ENCODE peak calls at places on chromosome 16, in ten cellular contexts. One of them, this sample, is unnamed.
A peak's percentile ranks its signal among the peaks of the same experiment; 100 is the strongest.

GRCh38 chr16:55955845-55956244 is 80.7 kb upstream of the CES5A start:
- DNase-seq in fibroblast of mammary gland: peak; percentile 1
- DNase-seq in hypothalamus: no peak
- DNase-seq in SK-N-MC: no peak
- DNase-seq in Calu3: no peak
- DNase-seq in anterior cingulate cortex: no peak
- DNase-seq in NCI-H345: no peak
- DNase-seq in dorsolateral prefrontal cortex: peak; percentile 50
- DNase-seq in EL: no peak
- DNase-seq in C1 segment of cervical spinal cord: no peak
- DNase-seq in this sample: no peak

GRCh38 chr16:66399031-66399430 is 28.1 kb upstream of the BEAN1 start:
- DNase-seq in fibroblast of mammary gland: peak; percentile 78
- DNase-seq in Calu3: no peak
- DNase-seq in dorsolateral prefrontal cortex: no peak
- DNase-seq in hypothalamus: no peak
- DNase-seq in C1 segment of cervical spinal cord: no peak
- DNase-seq in SK-N-MC: no peak
- DNase-seq in EL: no peak
- DNase-seq in NCI-H345: no peak
- DNase-seq in anterior cingulate cortex: no peak
- DNase-seq in this sample: no peak

GRCh38 chr16:62642677-62643076 is 606.4 kb upstream of the CDH8 start:
- DNase-seq in hypothalamus: no peak
- DNase-seq in fibroblast of mammary gland: no peak
- DNase-seq in Calu3: no peak
- DNase-seq in NCI-H345: no peak
- DNase-seq in EL: no peak
- DNase-seq in SK-N-MC: no peak
- DNase-seq in anterior cingulate cortex: no peak
- DNase-seq in C1 segment of cervical spinal cord: no peak
- DNase-seq in dorsolateral prefrontal cortex: no peak
- DNase-seq in this sample: no peak

GRCh38 chr16:19926449-19927390 is 42.1 kb upstream of the GPRC5B start:
- DNase-seq in SK-N-MC: no peak
- DNase-seq in hypothalamus: no peak
- DNase-seq in fibroblast of mammary gland: peak; percentile 56
- DNase-seq in anterior cingulate cortex: no peak
- DNase-seq in NCI-H345: no peak
- DNase-seq in C1 segment of cervical spinal cord: no peak
- DNase-seq in EL: peak; percentile 73
- DNase-seq in Calu3: peak; percentile 20
- DNase-seq in dorsolateral prefrontal cortex: no peak
- DNase-seq in this sample: peak; percentile 66

GRCh38 chr16:17511340-17511739 is 40.6 kb upstream of the XYLT1 start:
- DNase-seq in C1 segment of cervical spinal cord: no peak
- DNase-seq in SK-N-MC: no peak
- DNase-seq in NCI-H345: no peak
- DNase-seq in hypothalamus: no peak
- DNase-seq in Calu3: no peak
- DNase-seq in anterior cingulate cortex: no peak
- DNase-seq in dorsolateral prefrontal cortex: no peak
- DNase-seq in EL: peak; percentile 59
- DNase-seq in fibroblast of mammary gland: peak; percentile 96
- DNase-seq in this sample: no peak

GRCh38 chr16:73232555-73233422 is 184.9 kb upstream of the ZFHX3 start:
- DNase-seq in EL: peak; percentile 97
- DNase-seq in fibroblast of mammary gland: peak; percentile 94
- DNase-seq in C1 segment of cervical spinal cord: no peak
- DNase-seq in NCI-H345: peak; percentile 19
- DNase-seq in anterior cingulate cortex: no peak
- DNase-seq in dorsolateral prefrontal cortex: no peak
- DNase-seq in SK-N-MC: no peak
- DNase-seq in hypothalamus: no peak
- DNase-seq in Calu3: peak; percentile 82
- DNase-seq in this sample: peak; percentile 88

GRCh38 chr16:84481051-84481735 is 23.3 kb downstream of the MEAK7 start:
- DNase-seq in NCI-H345: no peak
- DNase-seq in fibroblast of mammary gland: no peak
- DNase-seq in EL: no peak
- DNase-seq in Calu3: no peak
- DNase-seq in hypothalamus: no peak
- DNase-seq in dorsolateral prefrontal cortex: no peak
- DNase-seq in anterior cingulate cortex: no peak
- DNase-seq in SK-N-MC: no peak
- DNase-seq in C1 segment of cervical spinal cord: no peak
- DNase-seq in this sample: no peak

GRCh38 chr16:10678655-10679054 is 16.1 kb downstream of the TEKT5 start:
- DNase-seq in hypothalamus: no peak
- DNase-seq in anterior cingulate cortex: no peak
- DNase-seq in dorsolateral prefrontal cortex: no peak
- DNase-seq in C1 segment of cervical spinal cord: no peak
- DNase-seq in fibroblast of mammary gland: no peak
- DNase-seq in NCI-H345: peak; percentile 45
- DNase-seq in SK-N-MC: no peak
- DNase-seq in EL: no peak
- DNase-seq in Calu3: no peak
- DNase-seq in this sample: no peak

GRCh38 chr16:61549332-61549731 is 486.9 kb downstream of the CDH8 start:
- DNase-seq in anterior cingulate cortex: no peak
- DNase-seq in fibroblast of mammary gland: no peak
- DNase-seq in C1 segment of cervical spinal cord: no peak
- DNase-seq in Calu3: no peak
- DNase-seq in EL: no peak
- DNase-seq in SK-N-MC: no peak
- DNase-seq in hypothalamus: no peak
- DNase-seq in dorsolateral prefrontal cortex: no peak
- DNase-seq in NCI-H345: no peak
- DNase-seq in this sample: no peak

GRCh38 chr16:12988071-12988470 is 86.7 kb downstream of the SHISA9 start:
- DNase-seq in hypothalamus: no peak
- DNase-seq in dorsolateral prefrontal cortex: no peak
- DNase-seq in fibroblast of mammary gland: no peak
- DNase-seq in anterior cingulate cortex: no peak
- DNase-seq in EL: no peak
- DNase-seq in NCI-H345: no peak
- DNase-seq in C1 segment of cervical spinal cord: no peak
- DNase-seq in Calu3: no peak
- DNase-seq in SK-N-MC: no peak
- DNase-seq in this sample: peak; percentile 10

GRCh38 chr16:54197758-54198157 is 88.8 kb downstream of the IRX3 start:
- DNase-seq in C1 segment of cervical spinal cord: no peak
- DNase-seq in fibroblast of mammary gland: no peak
- DNase-seq in NCI-H345: no peak
- DNase-seq in dorsolateral prefrontal cortex: no peak
- DNase-seq in hypothalamus: no peak
- DNase-seq in Calu3: no peak
- DNase-seq in EL: no peak
- DNase-seq in SK-N-MC: no peak
- DNase-seq in anterior cingulate cortex: no peak
- DNase-seq in this sample: no peak

GRCh38 chr16:66364959-66365306 is 1.6 kb upstream of the CDH5 start:
- DNase-seq in dorsolateral prefrontal cortex: no peak
- DNase-seq in SK-N-MC: no peak
- DNase-seq in Calu3: no peak
- DNase-seq in anterior cingulate cortex: no peak
- DNase-seq in fibroblast of mammary gland: no peak
- DNase-seq in C1 segment of cervical spinal cord: no peak
- DNase-seq in hypothalamus: no peak
- DNase-seq in EL: no peak
- DNase-seq in NCI-H345: no peak
- DNase-seq in this sample: no peak

GRCh38 chr16:20910781-20911321 is 10.3 kb downstream of the LYRM1 start:
- DNase-seq in fibroblast of mammary gland: peak; percentile 95
- DNase-seq in NCI-H345: no peak
- DNase-seq in Calu3: no peak
- DNase-seq in C1 segment of cervical spinal cord: no peak
- DNase-seq in EL: peak; percentile 89
- DNase-seq in anterior cingulate cortex: no peak
- DNase-seq in dorsolateral prefrontal cortex: no peak
- DNase-seq in SK-N-MC: no peak
- DNase-seq in hypothalamus: no peak
- DNase-seq in this sample: peak; percentile 94

GRCh38 chr16:27080870-27081269 is 14.1 kb downstream of the C16orf82 start:
- DNase-seq in anterior cingulate cortex: no peak
- DNase-seq in NCI-H345: no peak
- DNase-seq in Calu3: peak; percentile 13
- DNase-seq in fibroblast of mammary gland: peak; percentile 15
- DNase-seq in SK-N-MC: no peak
- DNase-seq in hypothalamus: no peak
- DNase-seq in dorsolateral prefrontal cortex: no peak
- DNase-seq in C1 segment of cervical spinal cord: no peak
- DNase-seq in EL: no peak
- DNase-seq in this sample: no peak

GRCh38 chr16:86909359-86910145 is 331.2 kb downstream of the FOXL1 start:
- DNase-seq in C1 segment of cervical spinal cord: no peak
- DNase-seq in SK-N-MC: no peak
- DNase-seq in fibroblast of mammary gland: no peak
- DNase-seq in EL: no peak
- DNase-seq in NCI-H345: no peak
- DNase-seq in hypothalamus: no peak
- DNase-seq in anterior cingulate cortex: no peak
- DNase-seq in Calu3: no peak
- DNase-seq in dorsolateral prefrontal cortex: no peak
- DNase-seq in this sample: no peak

GRCh38 chr16:7361416-7362129 is 28.9 kb downstream of the RBFOX1 start:
- DNase-seq in dorsolateral prefrontal cortex: no peak
- DNase-seq in C1 segment of cervical spinal cord: no peak
- DNase-seq in SK-N-MC: no peak
- DNase-seq in Calu3: no peak
- DNase-seq in fibroblast of mammary gland: no peak
- DNase-seq in anterior cingulate cortex: no peak
- DNase-seq in hypothalamus: no peak
- DNase-seq in NCI-H345: no peak
- DNase-seq in EL: no peak
- DNase-seq in this sample: no peak

GRCh38 chr16:30417447-30418349 is 10.3 kb downstream of the ZNF771 start:
- DNase-seq in Calu3: peak; percentile 94
- DNase-seq in SK-N-MC: peak; percentile 39
- DNase-seq in NCI-H345: peak; percentile 98
- DNase-seq in fibroblast of mammary gland: peak; percentile 86
- DNase-seq in dorsolateral prefrontal cortex: peak; percentile 81
- DNase-seq in hypothalamus: peak; percentile 47
- DNase-seq in EL: peak; percentile 88
- DNase-seq in C1 segment of cervical spinal cord: peak; percentile 30
- DNase-seq in anterior cingulate cortex: peak; percentile 69
- DNase-seq in this sample: peak; percentile 60

GRCh38 chr16:86576591-86577313 is 1.6 kb upstream of the FOXL1 start:
- DNase-seq in Calu3: peak; percentile 72
- DNase-seq in C1 segment of cervical spinal cord: no peak
- DNase-seq in SK-N-MC: no peak
- DNase-seq in EL: peak; percentile 46
- DNase-seq in NCI-H345: peak; percentile 2
- DNase-seq in fibroblast of mammary gland: peak; percentile 79
- DNase-seq in dorsolateral prefrontal cortex: no peak
- DNase-seq in hypothalamus: no peak
- DNase-seq in anterior cingulate cortex: no peak
- DNase-seq in this sample: no peak

GRCh38 chr16:30867747-30868146 is 26.1 kb downstream of the BCL7C start:
- DNase-seq in EL: no peak
- DNase-seq in anterior cingulate cortex: no peak
- DNase-seq in fibroblast of mammary gland: peak; percentile 17
- DNase-seq in Calu3: no peak
- DNase-seq in SK-N-MC: no peak
- DNase-seq in C1 segment of cervical spinal cord: no peak
- DNase-seq in hypothalamus: no peak
- DNase-seq in NCI-H345: no peak
- DNase-seq in dorsolateral prefrontal cortex: no peak
- DNase-seq in this sample: no peak

GRCh38 chr16:1687427-1688316 is 9.6 kb downstream of the JPT2 start:
- DNase-seq in SK-N-MC: no peak
- DNase-seq in dorsolateral prefrontal cortex: no peak
- DNase-seq in NCI-H345: peak; percentile 5
- DNase-seq in C1 segment of cervical spinal cord: no peak
- DNase-seq in hypothalamus: no peak
- DNase-seq in EL: no peak
- DNase-seq in fibroblast of mammary gland: no peak
- DNase-seq in Calu3: no peak
- DNase-seq in anterior cingulate cortex: no peak
- DNase-seq in this sample: peak; percentile 87

GRCh38 chr16:48511071-48511540 is 98.9 kb downstream of the N4BP1 start:
- DNase-seq in C1 segment of cervical spinal cord: no peak
- DNase-seq in fibroblast of mammary gland: peak; percentile 75
- DNase-seq in EL: peak; percentile 58
- DNase-seq in Calu3: no peak
- DNase-seq in SK-N-MC: no peak
- DNase-seq in NCI-H345: no peak
- DNase-seq in dorsolateral prefrontal cortex: no peak
- DNase-seq in hypothalamus: no peak
- DNase-seq in anterior cingulate cortex: no peak
- DNase-seq in this sample: no peak

GRCh38 chr16:77297996-77298637 is 98.9 kb downstream of the SYCE1L start:
- DNase-seq in Calu3: peak; percentile 34
- DNase-seq in EL: peak; percentile 70
- DNase-seq in SK-N-MC: no peak
- DNase-seq in hypothalamus: no peak
- DNase-seq in NCI-H345: no peak
- DNase-seq in fibroblast of mammary gland: peak; percentile 46
- DNase-seq in C1 segment of cervical spinal cord: no peak
- DNase-seq in anterior cingulate cortex: no peak
- DNase-seq in dorsolateral prefrontal cortex: no peak
- DNase-seq in this sample: peak; percentile 74

GRCh38 chr16:85381738-85382592 is 231.2 kb upstream of the GSE1 start:
- DNase-seq in Calu3: no peak
- DNase-seq in NCI-H345: no peak
- DNase-seq in hypothalamus: no peak
- DNase-seq in anterior cingulate cortex: no peak
- DNase-seq in SK-N-MC: no peak
- DNase-seq in dorsolateral prefrontal cortex: no peak
- DNase-seq in fibroblast of mammary gland: peak; percentile 43
- DNase-seq in EL: no peak
- DNase-seq in C1 segment of cervical spinal cord: no peak
- DNase-seq in this sample: no peak

GRCh38 chr16:48231675-48232214 is 12.4 kb upstream of the LONP2 start:
- DNase-seq in EL: peak; percentile 35
- DNase-seq in dorsolateral prefrontal cortex: no peak
- DNase-seq in hypothalamus: no peak
- DNase-seq in C1 segment of cervical spinal cord: no peak
- DNase-seq in anterior cingulate cortex: no peak
- DNase-seq in NCI-H345: no peak
- DNase-seq in fibroblast of mammary gland: peak; percentile 47
- DNase-seq in SK-N-MC: peak; percentile 2
- DNase-seq in Calu3: peak; percentile 57
- DNase-seq in this sample: peak; percentile 22

GRCh38 chr16:82181456-82182185 is 11.6 kb upstream of the MPHOSPH6 start:
- DNase-seq in Calu3: no peak
- DNase-seq in EL: no peak
- DNase-seq in SK-N-MC: no peak
- DNase-seq in C1 segment of cervical spinal cord: no peak
- DNase-seq in dorsolateral prefrontal cortex: no peak
- DNase-seq in NCI-H345: peak; percentile 74
- DNase-seq in anterior cingulate cortex: no peak
- DNase-seq in fibroblast of mammary gland: no peak
- DNase-seq in hypothalamus: no peak
- DNase-seq in this sample: no peak

GRCh38 chr16:67245189-67245585 is 2.1 kb downstream of the FHOD1 start:
- DNase-seq in hypothalamus: no peak
- DNase-seq in Calu3: no peak
- DNase-seq in anterior cingulate cortex: no peak
- DNase-seq in dorsolateral prefrontal cortex: no peak
- DNase-seq in SK-N-MC: no peak
- DNase-seq in fibroblast of mammary gland: no peak
- DNase-seq in EL: no peak
- DNase-seq in C1 segment of cervical spinal cord: no peak
- DNase-seq in NCI-H345: no peak
- DNase-seq in this sample: no peak

GRCh38 chr16:78235168-78235800 is 135.8 kb downstream of the WWOX start:
- DNase-seq in fibroblast of mammary gland: peak; percentile 68
- DNase-seq in SK-N-MC: no peak
- DNase-seq in hypothalamus: peak; percentile 27
- DNase-seq in anterior cingulate cortex: peak; percentile 27
- DNase-seq in Calu3: peak; percentile 86
- DNase-seq in C1 segment of cervical spinal cord: peak; percentile 8
- DNase-seq in dorsolateral prefrontal cortex: peak; percentile 65
- DNase-seq in EL: no peak
- DNase-seq in NCI-H345: peak; percentile 55
- DNase-seq in this sample: peak; percentile 44